ENCODE peak calls at places on chromosomes 5 and 9, in nine cellular contexts. Q is MM.1S, L is cardiac muscle cell, D is SK-N-SH, F is adrenal gland, W is A549, H is fibroblast of the aortic adventitia, V is HCT116, R is Panc1. S is an unnamed sample.

GRCh38 chr5:96966801-96967200 is 30.9 kb downstream of the LNPEP start:
- DNase-seq in D (no peak), H (no peak), L (no peak), V (no peak), W (no peak), F (no peak), Q (no peak), R (no peak), S (no peak)

GRCh38 chr9:136565075-136565721 is 19.4 kb upstream of the NOTCH1 start:
- DNase-seq in D (no peak), R (no peak), L (no peak), V (no peak), Q (no peak), F (peak; percentile 74), W (no peak), H (peak; percentile 53), S (no peak)

GRCh38 chr5:65926893-65927292 is 518 bp downstream of the ERBIN start:
- DNase-seq in R (no peak), L (peak; percentile 47), D (no peak), W (no peak), V (no peak), Q (peak; percentile 17), H (peak; percentile 20), F (no peak), S (peak; percentile 40)

GRCh38 chr5:178206166-178207101 is 2.1 kb downstream of the HNRNPAB start:
- DNase-seq in H (peak; percentile 16), F (peak; percentile 82), D (no peak), V (no peak), W (no peak), Q (no peak), R (no peak), L (no peak), S (no peak)

GRCh38 chr5:1485320-1486118 is 38.2 kb downstream of the LPCAT1 start:
- DNase-seq in W (no peak), R (no peak), L (no peak), F (no peak), D (no peak), Q (no peak), H (no peak), V (no peak), S (no peak)

GRCh38 chr5:83408719-83409118 is 62.8 kb upstream of the VCAN start:
- DNase-seq in Q (no peak), D (no peak), L (no peak), F (no peak), W (no peak), V (no peak), H (no peak), R (no peak), S (no peak)

GRCh38 chr5:93578813-93579560 is 2.0 kb downstream of the NR2F1-AS1 start:
- DNase-seq in H (no peak), V (no peak), L (no peak), W (no peak), D (peak; percentile 52), R (no peak), F (peak; percentile 89), Q (no peak), S (no peak)

GRCh38 chr9:14051459-14051858 is 262.5 kb downstream of the NFIB start:
- DNase-seq in V (no peak), R (no peak), H (peak; percentile 59), L (no peak), Q (no peak), F (no peak), W (no peak), D (no peak), S (no peak)

GRCh38 chr5:45225571-45226031 is 416.9 kb downstream of the MRPS30 start:
- DNase-seq in Q (no peak), R (no peak), D (peak; percentile 38), W (no peak), F (no peak), L (no peak), V (no peak), H (no peak), S (no peak)

GRCh38 chr9:18014556-18014955 is 435.7 kb downstream of the SH3GL2 start:
- DNase-seq in W (no peak), L (no peak), F (no peak), V (no peak), R (no peak), D (no peak), Q (no peak), H (no peak), S (no peak)

GRCh38 chr5:149749481-149750365 is 19.6 kb downstream of the PPARGC1B start:
- DNase-seq in F (no peak), L (no peak), H (peak; percentile 9), W (no peak), R (no peak), D (no peak), Q (no peak), V (no peak), S (no peak)

GRCh38 chr5:113221294-113222176 is 213.3 kb downstream of the TSSK1B start:
- DNase-seq in R (no peak), F (no peak), L (no peak), W (no peak), D (no peak), Q (no peak), V (no peak), H (peak; percentile 75), S (no peak)

GRCh38 chr5:163846512-163846911 is 341.1 kb downstream of the MAT2B start:
- DNase-seq in F (no peak), D (no peak), H (peak; percentile 38), V (no peak), Q (no peak), L (no peak), R (no peak), W (no peak), S (no peak)

GRCh38 chr5:9265391-9266287 is 280.2 kb downstream of the SEMA5A start:
- DNase-seq in V (no peak), D (no peak), F (no peak), R (no peak), L (peak; percentile 75), H (peak; percentile 69), Q (no peak), W (no peak), S (peak; percentile 2)

GRCh38 chr5:96582343-96582742 is 79.8 kb upstream of the CAST start:
- DNase-seq in V (no peak), D (peak; percentile 10), Q (no peak), H (peak; percentile 13), F (no peak), L (no peak), W (no peak), R (no peak), S (no peak)

GRCh38 chr5:154166901-154167791 is 23.4 kb upstream of the GALNT10 start:
- DNase-seq in F (no peak), V (no peak), D (no peak), L (no peak), Q (no peak), H (no peak), W (no peak), R (no peak), S (no peak)

DNA sequence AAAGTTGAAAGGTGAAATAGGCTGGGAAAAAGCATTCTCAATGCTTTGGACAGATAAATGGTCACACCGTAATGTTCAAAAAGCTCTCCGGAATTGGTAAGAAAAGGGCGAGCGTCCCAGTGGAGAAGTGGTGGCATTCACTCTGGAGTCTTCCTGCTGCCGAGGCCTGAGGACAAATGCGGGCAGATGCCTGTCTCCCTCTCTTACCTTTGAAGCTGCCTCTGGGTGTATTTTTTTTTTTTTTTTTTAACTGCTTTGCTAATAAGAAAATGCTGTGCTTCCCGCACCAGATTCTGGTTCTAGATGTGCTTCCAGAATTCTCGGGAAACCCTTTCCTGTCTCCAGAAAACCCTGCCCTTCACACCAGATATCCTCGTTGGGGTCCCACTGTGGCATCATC is 24.4 kb upstream of the CTSL start:
- DNase-seq in Q (no peak), H (no peak), F (no peak), D (no peak), V (no peak), R (no peak), W (no peak), L (no peak), S (no peak)
- H3K4me3 ChIP-seq in Q (no peak overlapping the region), H (no peak overlapping the region), F (no peak overlapping the region), D (no peak overlapping the region), V (no peak overlapping the region), R (no peak overlapping the region), W (no peak overlapping the region), L (no peak overlapping the region), S (no peak overlapping the region)

DNA sequence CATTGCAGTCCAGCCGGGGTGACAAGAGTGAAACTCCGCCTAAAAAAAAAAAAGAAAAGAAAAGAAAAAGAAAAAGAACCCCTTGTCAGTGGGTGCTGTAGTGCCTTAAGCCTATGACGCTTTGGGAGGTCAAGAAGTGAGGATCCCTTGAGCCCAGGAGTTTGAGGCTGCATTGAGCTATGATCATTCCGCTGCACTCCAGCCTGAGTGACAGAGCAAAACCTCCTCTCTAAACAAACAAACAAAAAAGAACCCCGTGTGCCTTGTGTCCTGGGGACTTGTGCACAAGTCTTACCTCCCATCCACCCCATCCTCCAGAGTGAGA is 33.5 kb upstream of the STXBP1 start:
- DNase-seq in W (no peak), D (no peak), L (no peak), Q (no peak), V (no peak), R (no peak), F (no peak), H (no peak), S (no peak)
- H3K4me3 ChIP-seq in W (peak overlapping the region; percentile 52), D (peak overlapping the region; percentile 35), L (no peak overlapping the region), Q (no peak overlapping the region), V (peak overlapping the region; percentile 34), R (peak overlapping the region; percentile 33), F (no peak overlapping the region), H (peak overlapping the region; percentile 64), S (peak overlapping the region; percentile 49)

DNA sequence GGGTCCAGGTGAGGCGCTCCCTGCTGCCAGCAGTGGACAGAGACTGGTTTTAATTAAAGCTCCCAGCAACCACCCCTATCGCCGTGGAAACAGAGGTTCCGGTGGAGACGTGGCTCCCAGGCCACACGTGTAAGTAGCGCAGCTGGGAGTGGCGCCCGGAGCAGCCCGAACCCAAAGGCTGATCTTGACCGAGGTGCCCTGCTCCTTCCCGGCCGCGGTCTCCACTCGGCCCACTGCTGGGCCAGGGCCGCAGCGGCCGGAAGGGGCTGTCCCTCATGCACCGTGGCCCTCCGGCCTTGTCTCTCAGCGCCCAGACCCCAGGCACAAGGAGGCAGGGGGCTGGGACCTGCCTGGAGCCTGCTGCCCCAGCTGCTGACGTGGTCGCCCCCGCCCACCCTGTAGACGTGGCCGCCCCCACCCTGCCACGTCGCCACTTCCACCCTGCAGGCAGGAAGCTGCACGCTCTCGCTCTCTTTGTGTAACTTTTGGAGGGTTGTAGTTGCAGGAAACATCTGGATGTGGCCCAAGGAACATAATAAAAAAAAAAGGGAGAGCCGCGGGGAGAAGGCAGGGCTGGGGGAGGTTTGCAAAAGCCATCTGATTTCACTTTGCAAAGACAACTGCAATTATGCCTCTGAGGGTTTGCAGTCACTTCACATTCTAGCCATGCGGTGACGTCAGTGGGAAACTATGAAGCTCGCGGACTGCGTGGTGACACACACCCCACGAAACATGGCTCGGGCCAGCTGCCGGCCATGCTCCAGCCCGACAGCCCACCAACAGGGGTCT is 129.9 kb downstream of the RXRA start:
- DNase-seq in F (peak; percentile 89), L (no peak), V (peak; percentile 35), H (peak; percentile 99), D (peak; percentile 77), W (peak; percentile 64), Q (no peak), R (no peak), S (peak; percentile 90)
- H3K4me3 ChIP-seq in F (no peak overlapping the region), L (no peak overlapping the region), V (no peak overlapping the region), H (peak overlapping the region; percentile 25), D (no peak overlapping the region), W (no peak overlapping the region), Q (peak overlapping the region; percentile 36), R (no peak overlapping the region), S (peak overlapping the region; percentile 25)

DNA sequence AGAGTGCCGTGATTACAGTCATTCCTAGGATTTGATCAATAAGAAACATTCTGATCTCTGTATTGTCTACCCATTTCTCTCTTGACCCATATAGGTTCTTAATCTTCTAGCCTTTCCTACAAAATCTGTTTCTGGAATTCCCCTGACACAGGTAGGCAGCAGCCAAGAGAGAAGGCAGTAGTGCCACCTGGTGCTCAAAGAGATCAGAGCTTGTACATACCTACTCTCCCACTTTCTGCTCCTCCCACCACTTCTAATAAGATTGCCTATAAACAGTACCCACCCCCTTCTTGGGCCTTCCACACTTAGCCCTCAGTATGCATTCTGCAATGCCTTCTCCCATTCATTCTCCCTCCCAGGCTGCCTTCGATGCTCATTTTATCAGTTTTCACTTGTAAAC is 117.4 kb upstream of the RORB start:
- DNase-seq in Q (peak; percentile 80), R (peak; percentile 5), V (peak; percentile 2), H (peak; percentile 2), D (peak; percentile 12), W (peak; percentile 45), F (peak; percentile 57), L (peak; percentile 73), S (peak; percentile 6)
- H3K4me3 ChIP-seq in Q (no peak overlapping the region), R (no peak overlapping the region), V (no peak overlapping the region), H (no peak overlapping the region), D (no peak overlapping the region), W (no peak overlapping the region), F (no peak overlapping the region), L (no peak overlapping the region), S (no peak overlapping the region)

S was measured in SJCRH30.